ENCODE peak calls at places on chromosome 1, in seven cellular contexts. P is activated naive CD4-positive, alpha-beta T cell; R is T follicular helper cell; S is activated T-helper 1 cell treated with Interleukin-2 at 50 U/mL for 16 hours; Z is stimulated activated CD4-positive, alpha-beta T cell treated with anti-CD3 and anti-CD28 coated beads, Interleukin-12 subunit alpha, Interleukin-12 subunit beta, amount 100 ng/mL, for 4 hours; E is activated gamma-delta T cell treated with Interleukin-2 at 50 U/mL for 16 hours; J is MCF 10A. A is an unnamed sample.

GRCh38 chr1:18154431-18155194 is 47.0 kb downstream of the IGSF21 start:
- DNase-seq in P (no peak), R (no peak), S (no peak), Z (no peak), E (no peak), J (no peak), A (no peak)

GRCh38 chr1:220818421-220819173 is 31.9 kb downstream of the MTARC1 start:
- DNase-seq in P (no peak), R (no peak), S (no peak), Z (no peak), E (no peak), J (no peak), A (no peak)

GRCh38 chr1:77533660-77534295 is 148.7 kb downstream of the ZZZ3 start:
- DNase-seq in P (peak; percentile 23), R (peak; percentile 42), S (peak; percentile 38), Z (peak; percentile 47), E (peak; percentile 60), J (peak; percentile 71), A (peak; percentile 59)

GRCh38 chr1:82400521-82400920 is 599.8 kb downstream of the ADGRL2 start:
- DNase-seq in P (no peak), R (no peak), S (no peak), Z (no peak), E (no peak), J (no peak), A (no peak)

GRCh38 chr1:80050085-80050484 is 1043.6 kb upstream of the ADGRL4 start:
- DNase-seq in P (no peak), R (no peak), S (no peak), Z (no peak), E (no peak), J (no peak), A (no peak)

GRCh38 chr1:44811234-44811633 is 2.9 kb downstream of the BTBD19 start:
- DNase-seq in P (no peak), R (no peak), S (no peak), Z (no peak), E (no peak), J (no peak), A (no peak)

GRCh38 chr1:214550339-214551051 is 907 bp downstream of the PTPN14 start:
- DNase-seq in P (no peak), R (no peak), S (no peak), Z (no peak), E (no peak), J (no peak), A (no peak)

GRCh38 chr1:15429701-15430149 is 8.5 kb upstream of the CTRC start:
- DNase-seq in P (no peak), R (no peak), S (no peak), Z (no peak), E (no peak), J (peak; percentile 62), A (peak; percentile 70)

GRCh38 chr1:226589008-226589733 is 40.6 kb downstream of the STUM start:
- DNase-seq in P (no peak), R (no peak), S (no peak), Z (no peak), E (no peak), J (peak; percentile 32), A (no peak)

GRCh38 chr1:201456499-201457309 is 12.3 kb downstream of the PHLDA3 start:
- DNase-seq in P (no peak), R (no peak), S (no peak), Z (no peak), E (no peak), J (peak; percentile 97), A (no peak)

GRCh38 chr1:226063362-226064167 is 1.0 kb downstream of the H3-3A start:
- DNase-seq in P (peak; percentile 49), R (peak; percentile 23), S (peak; percentile 35), Z (peak; percentile 32), E (peak; percentile 41), J (peak; percentile 69), A (peak; percentile 41)

GRCh38 chr1:37931148-37931492 is 15.7 kb downstream of the INPP5B start:
- DNase-seq in P (no peak), R (no peak), S (no peak), Z (peak; percentile 13), E (peak; percentile 11), J (peak; percentile 16), A (no peak)

GRCh38 chr1:52059326-52059725 is 3.2 kb downstream of the BTF3L4 start:
- DNase-seq in P (no peak), R (no peak), S (no peak), Z (no peak), E (no peak), J (peak; percentile 63), A (no peak)

GRCh38 chr1:20266141-20266540 is 24.5 kb upstream of the VWA5B1 start:
- DNase-seq in P (no peak), R (no peak), S (no peak), Z (no peak), E (no peak), J (no peak), A (no peak)

GRCh38 chr1:218585565-218586184 is 240.5 kb downstream of the TGFB2 start:
- DNase-seq in P (no peak), R (no peak), S (no peak), Z (no peak), E (no peak), J (peak; percentile 95), A (no peak)

GRCh38 chr1:236307437-236307836 is 25.7 kb upstream of the ERO1B start:
- DNase-seq in P (no peak), R (no peak), S (no peak), Z (no peak), E (no peak), J (no peak), A (no peak)

GRCh38 chr1:205325334-205325884 is 3.9 kb upstream of the NUAK2 start:
- DNase-seq in P (no peak), R (peak; percentile 36), S (no peak), Z (peak; percentile 32), E (peak; percentile 56), J (peak; percentile 95), A (peak; percentile 69)

GRCh38 chr1:38891753-38892152 is 10.4 kb upstream of the GJA9 start:
- DNase-seq in P (no peak), R (no peak), S (no peak), Z (no peak), E (no peak), J (peak; percentile 2), A (no peak)

GRCh38 chr1:109151146-109151545 is 37.2 kb downstream of the ELAPOR1 start:
- DNase-seq in P (no peak), R (no peak), S (no peak), Z (no peak), E (no peak), J (peak; percentile 66), A (peak; percentile 24)

GRCh38 chr1:3261969-3262579 is 192.4 kb upstream of the ARHGEF16 start:
- DNase-seq in P (no peak), R (no peak), S (no peak), Z (no peak), E (no peak), J (no peak), A (no peak)

GRCh38 chr1:178870944-178871343 is at the start of gene ANGPTL1:
- DNase-seq in P (no peak), R (no peak), S (no peak), Z (no peak), E (no peak), J (no peak), A (no peak)

A was measured in posterior cingulate gyrus.